ENCODE peak calls at places on chromosomes 13 and 19, in six cellular contexts. G is endothelial cell, J is GOT3, X is DMS79 treated with DMSO at 0.1 percent for 48 hours, A is AG09309, P is fibroblast of the aortic adventitia. H is an unnamed sample.

GRCh38 chr19:33405491-33406461 is 32.3 kb downstream of the CEBPG start:
- DNase-seq in G (no peak), J (no peak), X (no peak), A (no peak), P (no peak), H (no peak)

GRCh38 chr19:49145485-49146407 is 9.4 kb downstream of the HRC start:
- DNase-seq in G (peak), J (peak), X (no peak), A (peak), P (peak), H (peak)

GRCh38 chr19:37403403-37403802 is 32.5 kb downstream of the ZNF527 start:
- DNase-seq in G (no peak), J (no peak), X (no peak), A (no peak), P (no peak), H (no peak)

GRCh38 chr19:29372921-29373797 is 152.6 kb upstream of the VSTM2B start:
- DNase-seq in G (no peak), J (no peak), X (no peak), A (no peak), P (no peak), H (no peak)

GRCh38 chr13:108154421-108154858 is 60.9 kb downstream of the LIG4 start:
- DNase-seq in G (no peak), J (no peak), X (peak), A (no peak), P (no peak), H (no peak)

GRCh38 chr13:44874886-44875630 is 114.2 kb downstream of the NUFIP1 start:
- DNase-seq in G (no peak), J (no peak), X (no peak), A (no peak), P (no peak), H (no peak)

GRCh38 chr19:7203317-7203716 is 90.9 kb downstream of the INSR start:
- DNase-seq in G (no peak), J (no peak), X (no peak), A (no peak), P (no peak), H (no peak)

GRCh38 chr19:31344403-31344802 is 4.8 kb downstream of the TSHZ3 start:
- DNase-seq in G (no peak), J (no peak), X (peak), A (no peak), P (no peak), H (no peak)

GRCh38 chr19:3124630-3125029 is 11.2 kb upstream of the GNA15 start:
- DNase-seq in G (no peak), J (no peak), X (no peak), A (no peak), P (no peak), H (no peak)

GRCh38 chr13:111516712-111517640 is 196.5 kb downstream of the TEX29 start:
- DNase-seq in G (no peak), J (no peak), X (no peak), A (no peak), P (no peak), H (no peak)

H was measured in cerebellar nuclear complex.